ENCODE peak calls at places on chromosomes 7 and 10, in five cellular contexts. U is HepG2, K is H1, B is K562, N is GM12891. O is an unnamed sample.

GRCh38 chr10:92575961-92576360 is 2.1 kb upstream of the IDE start:
- DNase-seq in U (no peak), K (no peak), B (no peak), N (no peak), O (no peak)

GRCh38 chr10:127398140-127398966 is 150.8 kb upstream of the NPS start:
- DNase-seq in U (no peak), K (no peak), B (no peak), N (no peak), O (no peak)

GRCh38 chr10:43859016-43859525 is 210.4 kb upstream of the ZNF32 start:
- DNase-seq in U (no peak), K (peak; percentile 6), B (no peak), N (no peak), O (no peak)

GRCh38 chr7:15341811-15342210 is 220.0 kb downstream of the AGMO start:
- DNase-seq in U (no peak), K (no peak), B (no peak), N (no peak), O (no peak)

GRCh38 chr7:74092964-74093339 is 9.3 kb downstream of the LIMK1 start:
- DNase-seq in U (no peak), K (no peak), B (no peak), N (peak; percentile 70), O (peak; percentile 80)

GRCh38 chr7:67512481-67512880 is 515.8 kb downstream of the TYW1 start:
- DNase-seq in U (no peak), K (no peak), B (no peak), N (no peak), O (no peak)

GRCh38 chr10:19918800-19919199 is 102.6 kb downstream of the PLXDC2 start:
- DNase-seq in U (peak; percentile 13), K (no peak), B (no peak), N (no peak), O (no peak)

GRCh38 chr10:86267286-86268195 is 99.1 kb downstream of the GRID1 start:
- DNase-seq in U (no peak), K (peak; percentile 45), B (no peak), N (no peak), O (no peak)

GRCh38 chr7:158602905-158603772 is 15.5 kb upstream of the PTPRN2 start:
- DNase-seq in U (no peak), K (no peak), B (no peak), N (no peak), O (no peak)

GRCh38 chr7:121797283-121798037 is 75.5 kb upstream of the PTPRZ1 start:
- DNase-seq in U (no peak), K (no peak), B (no peak), N (no peak), O (no peak)

GRCh38 chr10:118914626-118915025 is 114.9 kb upstream of the NANOS1 start:
- DNase-seq in U (no peak), K (no peak), B (no peak), N (no peak), O (no peak)

GRCh38 chr7:116911799-116912198 is 41.5 kb upstream of the ST7 start:
- DNase-seq in U (no peak), K (no peak), B (no peak), N (no peak), O (no peak)

GRCh38 chr7:105157278-105157677 is 143.3 kb downstream of the KMT2E start:
- DNase-seq in U (no peak), K (no peak), B (no peak), N (no peak), O (no peak)

GRCh38 chr7:124322561-124322960 is 289.7 kb upstream of the TMEM229A start:
- DNase-seq in U (no peak), K (no peak), B (no peak), N (no peak), O (no peak)

GRCh38 chr7:112462236-112462635 is 12.0 kb downstream of the IFRD1 start:
- DNase-seq in U (peak; percentile 52), K (no peak), B (no peak), N (no peak), O (no peak)

GRCh38 chr7:135185471-135186260 is 15.2 kb upstream of the CYREN start:
- DNase-seq in U (no peak), K (no peak), B (no peak), N (no peak), O (no peak)

GRCh38 chr10:93751832-93752231 is 5.9 kb upstream of the LGI1 start:
- DNase-seq in U (no peak), K (no peak), B (peak; percentile 5), N (no peak), O (no peak)

GRCh38 chr7:6250364-6250833 is 22.0 kb downstream of the CYTH3 start:
- DNase-seq in U (no peak), K (no peak), B (no peak), N (no peak), O (no peak)

GRCh38 chr7:71612892-71613291 is 480.9 kb downstream of the GALNT17 start:
- DNase-seq in U (no peak), K (no peak), B (no peak), N (no peak), O (no peak)

GRCh38 chr7:129311429-129311828 is 86.6 kb downstream of the AHCYL2 start:
- DNase-seq in U (no peak), K (no peak), B (no peak), N (no peak), O (no peak)

GRCh38 chr7:125253454-125254182 is 324.0 kb upstream of the POT1 start:
- DNase-seq in U (no peak), K (no peak), B (no peak), N (no peak), O (no peak)

DNA sequence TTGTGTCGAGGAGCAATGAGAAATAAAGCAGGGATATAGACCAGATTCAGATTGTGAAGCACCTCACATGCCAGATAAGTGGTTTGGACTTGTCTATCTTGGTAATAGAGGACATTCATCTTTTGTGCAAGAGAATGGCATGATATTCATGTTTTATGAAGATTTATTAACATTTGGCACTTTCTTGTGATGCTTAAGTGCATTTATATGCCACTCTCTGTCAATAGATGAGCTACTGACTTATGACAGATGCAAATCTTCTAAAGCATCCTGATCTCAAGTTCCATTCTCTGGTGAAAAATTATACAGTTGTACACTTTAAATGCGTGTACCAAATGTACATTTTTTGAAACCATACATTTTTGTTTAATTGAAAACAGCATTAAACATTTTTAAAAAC is 415.3 kb downstream of the SORCS3 start:
- DNase-seq in U (no peak), K (no peak), B (no peak), N (no peak), O (no peak)
- TF ChIP-seq POLR2AphosphoS5 in U (no peak), K (no peak), B (no peak), N (no peak), O (no peak)

DNA sequence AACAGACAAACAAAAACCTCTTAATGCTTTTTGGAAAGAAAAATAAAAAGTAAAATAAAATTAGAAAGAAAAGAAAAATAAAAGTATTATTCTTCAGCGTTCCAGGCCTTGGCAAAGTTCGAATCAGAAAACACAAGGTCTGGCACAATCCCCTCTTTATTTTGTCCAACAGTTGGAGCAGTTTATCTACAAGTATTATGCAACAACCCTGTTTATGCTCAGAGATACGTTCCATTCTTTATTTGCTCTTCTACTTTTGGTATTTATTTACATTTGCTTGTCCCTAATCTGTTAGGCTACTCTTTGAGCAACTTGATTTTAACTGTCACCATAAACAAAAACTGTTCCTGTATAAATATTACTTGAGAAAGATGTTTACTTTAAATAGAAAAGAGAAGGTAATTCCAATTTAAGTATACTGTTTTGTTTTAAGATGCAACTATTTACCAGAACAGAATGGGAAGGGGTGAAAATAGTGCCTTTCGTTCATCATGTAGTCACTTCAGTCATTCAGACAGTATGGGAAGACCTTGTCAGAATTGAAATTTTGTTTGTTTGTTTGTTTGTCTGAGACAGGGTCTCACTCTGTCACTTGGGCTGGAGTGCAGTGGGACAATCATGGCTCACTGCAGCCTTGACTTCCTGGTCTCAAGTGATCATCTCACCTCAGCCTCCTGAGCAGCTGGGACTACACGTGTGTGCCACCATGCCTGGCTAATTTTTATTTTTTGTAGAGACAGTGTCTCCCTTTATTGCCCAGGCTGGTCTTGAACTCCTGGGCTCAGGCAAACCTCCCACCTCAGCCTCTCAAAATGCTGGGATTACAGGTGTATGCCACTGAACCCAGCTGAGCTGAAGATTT is 5.7 kb downstream of the PDK4 start:
- DNase-seq in U (peak; percentile 72), K (no peak), B (no peak), N (no peak), O (no peak)
- TF ChIP-seq POLR2A in U (no peak), K (no peak), B (no peak), N (no peak), O (no peak)

GRCh38 chr10:110269641-110270318 is 34.9 kb downstream of the SMNDC1 start:
- DNase-seq in U (peak; percentile 59), K (no peak), B (no peak), N (no peak), O (no peak)
- TF ChIP-seq TAF1 in U (no peak), K (no peak), B (no peak), N (no peak), O (no peak)

DNA sequence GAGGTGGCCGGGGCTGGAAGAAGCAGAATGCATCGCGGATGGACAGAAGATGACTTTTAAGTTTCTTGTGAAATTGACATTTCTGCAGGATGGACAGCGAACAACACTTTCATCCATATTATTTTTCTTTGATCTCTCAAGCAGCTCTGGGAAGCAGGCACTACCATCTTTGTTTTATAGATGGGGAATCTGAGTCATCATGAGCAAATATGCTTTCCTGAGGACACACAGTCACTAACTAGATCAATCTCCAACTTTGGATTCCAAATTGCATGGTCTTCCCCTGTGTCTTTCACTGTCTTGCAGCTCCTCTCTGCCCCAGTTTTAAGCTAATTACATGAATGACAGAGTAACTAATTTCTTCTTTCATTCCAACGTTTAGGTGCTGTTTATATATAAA is 201.5 kb downstream of the ADAM12 start:
- DNase-seq in U (no peak), K (no peak), B (no peak), N (no peak), O (no peak)
- TF ChIP-seq POLR2AphosphoS5 in U (no peak), K (no peak), B (no peak), N (no peak), O (no peak)

GRCh38 chr7:106865130-106866115 is at the start of gene PIK3CG:
- DNase-seq in U (no peak), K (no peak), B (peak; percentile 65), N (peak; percentile 30), O (peak; percentile 32)
- TF ChIP-seq POLR2A in U (no peak), K (no peak), B (peak; percentile 74), N (peak; percentile 32), O (no peak)

GRCh38 chr10:125417605-125418004 is 257.2 kb upstream of the CTBP2 start:
- DNase-seq in U (no peak), K (no peak), B (no peak), N (no peak), O (no peak)

GRCh38 chr10:125415964-125416363 is 255.6 kb upstream of the CTBP2 start:
- DNase-seq in U (no peak), K (no peak), B (no peak), N (no peak), O (no peak)

GRCh38 chr10:125419146-125419545 is 258.8 kb upstream of the CTBP2 start:
- DNase-seq in U (no peak), K (no peak), B (no peak), N (no peak), O (no peak)

GRCh38 chr10:125411724-125412123 is 251.4 kb upstream of the CTBP2 start:
- DNase-seq in U (no peak), K (no peak), B (no peak), N (no peak), O (no peak)

DNA sequence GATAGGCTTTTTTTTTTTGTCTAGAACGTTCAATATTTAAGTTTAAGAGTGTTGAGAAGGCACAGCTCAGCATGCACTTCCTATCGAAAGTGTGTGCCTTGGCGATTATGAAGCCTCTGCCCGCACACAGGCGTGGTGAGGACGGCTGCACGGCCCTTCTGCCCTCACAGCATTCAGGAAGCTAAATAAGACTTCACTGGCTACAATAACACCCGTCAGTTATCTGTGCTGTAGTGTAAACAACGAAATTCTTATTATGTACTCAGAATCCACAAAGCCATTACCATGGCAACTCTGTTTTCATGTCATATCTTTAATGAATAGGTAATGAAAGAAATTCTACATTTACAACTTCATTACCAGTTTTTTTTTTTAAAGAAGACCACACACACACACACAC is 254.6 kb upstream of the CTBP2 start:
- DNase-seq in U (no peak), K (no peak), B (no peak), N (no peak), O (no peak)
- TF ChIP-seq TAF1 in U (no peak), K (no peak), B (no peak), N (no peak), O (no peak)

O was measured in GM12892.